ENCODE peak calls at places on chromosome 1, in five cellular contexts. W is adipocyte; B is stimulated activated CD8-positive, alpha-beta memory T cell treated with anti-CD3 and anti-CD28 coated beads, Interleukin-4, amount 100 ng/mL, for 1 hour; E is ELR; C is lung. Q is an unnamed sample.

GRCh38 chr1:162626733-162627132 is 5.5 kb upstream of the DDR2 start:
- DNase-seq in W (peak), C (no peak), E (no peak), B (no peak), Q (no peak)

GRCh38 chr1:206012086-206012859 is 9.1 kb upstream of the RAB7B start:
- DNase-seq in E (no peak), B (peak), W (no peak), C (peak), Q (no peak)

GRCh38 chr1:220113136-220113695 is 19.3 kb downstream of the IARS2 start:
- DNase-seq in B (no peak), W (peak), C (no peak), E (peak), Q (no peak)

GRCh38 chr1:107009286-107009685 is 47.2 kb upstream of the PRMT6 start:
- DNase-seq in W (no peak), C (no peak), E (no peak), B (no peak), Q (no peak)

GRCh38 chr1:6037338-6037762 is 8.3 kb upstream of the KCNAB2 start:
- DNase-seq in W (peak), B (no peak), C (no peak), E (peak), Q (no peak)

GRCh38 chr1:227897704-227898438 is 49.9 kb downstream of the WNT9A start:
- DNase-seq in E (no peak), B (no peak), C (no peak), W (no peak), Q (peak)

GRCh38 chr1:212685429-212685828 is 14.2 kb downstream of the BATF3 start:
- DNase-seq in B (no peak), W (no peak), E (no peak), C (no peak), Q (no peak)

GRCh38 chr1:84969489-84970250 is 27.2 kb downstream of the MCOLN2 start:
- DNase-seq in W (no peak), B (no peak), E (peak), C (no peak), Q (no peak)

Q was measured in activated naive CD4-positive, alpha-beta T cell treated with anti-CD3 and anti-CD28 coated beads, Interleukin-2, amount 50 U/mL, for 16 hours.